ENCODE peak calls at places on chromosomes 16 and 17, in eight cellular contexts. L is activated CD8-positive, alpha-beta T cell treated with anti-CD3 and anti-CD28 coated beads for 36 hours; V is coronary artery; S is right lobe of liver; N is endodermal cell; Z is cardiac fibroblast; K is kidney; U is fibroblast of mammary gland. Y is an unnamed sample.

GRCh38 chr16:73124097-73124652 is 76.2 kb upstream of the ZFHX3 start:
- DNase-seq in L (no peak), V (no peak), S (no peak), N (no peak), Z (peak; percentile 27), K (no peak), U (peak; percentile 10), Y (no peak)

GRCh38 chr17:48842746-48843145 is 11.9 kb downstream of the CALCOCO2 start:
- DNase-seq in L (no peak), V (no peak), S (no peak), N (no peak), Z (peak; percentile 74), K (no peak), U (peak; percentile 38), Y (no peak)

GRCh38 chr17:9801505-9801904 is 10.1 kb upstream of the DHRS7C start:
- DNase-seq in L (no peak), V (no peak), S (no peak), N (no peak), Z (no peak), K (no peak), U (no peak), Y (no peak)

GRCh38 chr16:85483424-85483823 is 129.7 kb upstream of the GSE1 start:
- DNase-seq in L (no peak), V (no peak), S (no peak), N (no peak), Z (no peak), K (no peak), U (no peak), Y (no peak)

GRCh38 chr16:69890114-69890890 is 60.8 kb upstream of the CLEC18A start:
- DNase-seq in L (no peak), V (no peak), S (no peak), N (peak; percentile 77), Z (peak; percentile 37), K (peak; percentile 90), U (peak; percentile 74), Y (peak; percentile 89)

GRCh38 chr16:74724820-74725549 is 24.3 kb upstream of the MLKL start:
- DNase-seq in L (no peak), V (no peak), S (no peak), N (no peak), Z (peak; percentile 64), K (peak; percentile 53), U (peak; percentile 29), Y (peak; percentile 90)

GRCh38 chr17:77437017-77437416 is 296.2 kb downstream of the SEC14L1 start:
- DNase-seq in L (no peak), V (no peak), S (no peak), N (no peak), Z (peak; percentile 65), K (no peak), U (peak; percentile 81), Y (peak; percentile 90)

GRCh38 chr17:53792997-53793396 is 29.7 kb upstream of the KIF2B start:
- DNase-seq in L (no peak), V (no peak), S (no peak), N (no peak), Z (no peak), K (no peak), U (no peak), Y (no peak)

GRCh38 chr16:20851601-20852000 is 45.3 kb downstream of the REXO5 start:
- DNase-seq in L (no peak), V (peak; percentile 95), S (peak; percentile 72), N (no peak), Z (peak; percentile 98), K (peak; percentile 87), U (peak; percentile 97), Y (no peak)

GRCh38 chr17:72113751-72114150 is 7.1 kb upstream of the SOX9 start:
- DNase-seq in L (no peak), V (no peak), S (no peak), N (no peak), Z (no peak), K (no peak), U (no peak), Y (no peak)

DNA sequence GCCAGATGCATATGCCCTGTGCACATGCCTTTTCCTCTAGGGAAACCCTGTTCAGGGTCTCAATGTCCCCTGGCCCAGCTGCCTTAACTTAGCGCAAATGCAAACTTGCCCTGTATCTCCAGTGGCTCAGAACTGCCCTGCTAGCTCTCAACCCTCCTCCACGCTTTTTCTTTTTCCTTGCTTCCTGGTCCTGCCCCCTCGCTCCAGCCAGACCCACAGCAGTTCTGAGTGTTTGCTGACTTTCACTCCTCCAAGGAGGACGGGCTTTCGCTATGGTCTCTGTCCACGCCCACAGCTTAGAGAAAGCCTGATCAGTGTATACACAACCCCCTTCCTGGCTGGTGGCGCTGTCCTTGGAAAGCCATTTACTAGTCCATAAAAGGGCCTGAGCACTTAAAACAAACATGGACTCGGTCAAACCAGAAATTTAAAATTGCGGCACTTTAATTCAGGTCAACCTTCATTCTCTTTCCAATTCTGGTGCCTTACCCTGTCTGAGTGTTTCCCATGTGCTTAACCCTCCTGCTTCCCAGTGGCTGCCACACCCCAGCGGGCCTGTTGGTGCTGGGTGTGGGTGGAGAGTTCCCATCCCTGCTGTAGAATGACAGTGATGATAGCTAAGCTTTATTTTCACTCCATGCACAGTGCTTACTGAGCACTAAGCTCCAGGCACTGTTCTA is 15.6 kb upstream of the TMEM98 start:
- DNase-seq in L (no peak), V (no peak), S (peak; percentile 77), N (peak; percentile 78), Z (peak; percentile 66), K (peak; percentile 86), U (peak; percentile 75), Y (no peak)
- TF ChIP-seq CTCF in L (no peak), V (no peak), S (peak; percentile 14), N (peak; percentile 28), Z (peak; percentile 17), K (no peak), U (peak; percentile 19), Y (no peak)

GRCh38 chr17:17696871-17697633 is 15.8 kb downstream of the RAI1 start:
- DNase-seq in L (no peak), V (no peak), S (peak; percentile 83), N (no peak), Z (no peak), K (no peak), U (no peak), Y (no peak)

GRCh38 chr17:17696075-17696474 is 14.8 kb downstream of the RAI1 start:
- DNase-seq in L (peak; percentile 50), V (no peak), S (no peak), N (no peak), Z (no peak), K (no peak), U (no peak), Y (no peak)

GRCh38 chr17:17700251-17700969 is 19.2 kb downstream of the RAI1 start:
- DNase-seq in L (no peak), V (no peak), S (no peak), N (peak; percentile 95), Z (no peak), K (no peak), U (no peak), Y (no peak)

GRCh38 chr17:17698869-17699351 is 17.7 kb downstream of the RAI1 start:
- DNase-seq in L (no peak), V (no peak), S (no peak), N (peak; percentile 69), Z (no peak), K (no peak), U (peak; percentile 47), Y (no peak)

DNA sequence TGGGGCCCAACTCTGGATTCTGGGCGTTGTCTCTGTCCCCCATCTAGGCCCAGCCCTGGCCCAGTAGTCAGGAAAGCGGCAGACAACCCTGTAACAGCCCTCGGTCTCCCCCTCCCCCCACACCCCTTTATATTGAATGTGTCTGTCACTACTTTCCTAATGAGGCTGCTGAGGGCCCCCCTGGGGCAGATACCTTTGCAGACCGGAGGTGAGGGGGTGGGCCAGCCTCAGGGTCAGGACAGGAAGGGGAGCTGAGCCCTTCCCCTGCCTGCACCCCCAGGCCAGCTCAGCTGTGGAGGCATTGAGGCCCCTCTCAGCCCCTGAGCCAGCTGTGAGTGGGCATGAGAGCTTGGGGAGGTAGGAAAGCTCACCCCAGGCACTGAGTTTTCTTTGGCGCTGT is 17.1 kb downstream of the RAI1 start:
- DNase-seq in L (peak; percentile 33), V (no peak), S (no peak), N (peak; percentile 83), Z (no peak), K (no peak), U (no peak), Y (no peak)
- TF ChIP-seq CTCF in L (no peak), V (no peak), S (no peak), N (no peak), Z (no peak), K (no peak), U (no peak), Y (no peak)

GRCh38 chr17:70168979-70169706 is at the start of gene KCNJ2:
- DNase-seq in L (peak; percentile 65), V (peak; percentile 87), S (peak; percentile 89), N (peak; percentile 98), Z (peak; percentile 77), K (peak; percentile 94), U (peak; percentile 50), Y (peak; percentile 88)

GRCh38 chr17:70166571-70166970 is 2.8 kb upstream of the KCNJ2 start:
- DNase-seq in L (no peak), V (no peak), S (no peak), N (no peak), Z (no peak), K (no peak), U (no peak), Y (no peak)

GRCh38 chr17:70169707-70170597 is 620 bp downstream of the KCNJ2 start:
- DNase-seq in L (peak; percentile 1), V (no peak), S (no peak), N (no peak), Z (peak; percentile 68), K (no peak), U (peak; percentile 55), Y (no peak)

GRCh38 chr17:70171159-70171558 is 1.8 kb downstream of the KCNJ2 start:
- DNase-seq in L (no peak), V (no peak), S (no peak), N (no peak), Z (no peak), K (no peak), U (no peak), Y (no peak)

GRCh38 chr17:70168044-70168978 is 1.0 kb upstream of the KCNJ2 start:
- DNase-seq in L (peak; percentile 41), V (no peak), S (no peak), N (peak; percentile 92), Z (peak; percentile 86), K (peak; percentile 76), U (peak; percentile 67), Y (no peak)
- TF ChIP-seq CTCF in L (peak; percentile 15), V (no peak), S (peak; percentile 34), N (peak; percentile 85), Z (peak; percentile 73), K (peak; percentile 40), U (peak; percentile 69), Y (peak; percentile 69)

DNA sequence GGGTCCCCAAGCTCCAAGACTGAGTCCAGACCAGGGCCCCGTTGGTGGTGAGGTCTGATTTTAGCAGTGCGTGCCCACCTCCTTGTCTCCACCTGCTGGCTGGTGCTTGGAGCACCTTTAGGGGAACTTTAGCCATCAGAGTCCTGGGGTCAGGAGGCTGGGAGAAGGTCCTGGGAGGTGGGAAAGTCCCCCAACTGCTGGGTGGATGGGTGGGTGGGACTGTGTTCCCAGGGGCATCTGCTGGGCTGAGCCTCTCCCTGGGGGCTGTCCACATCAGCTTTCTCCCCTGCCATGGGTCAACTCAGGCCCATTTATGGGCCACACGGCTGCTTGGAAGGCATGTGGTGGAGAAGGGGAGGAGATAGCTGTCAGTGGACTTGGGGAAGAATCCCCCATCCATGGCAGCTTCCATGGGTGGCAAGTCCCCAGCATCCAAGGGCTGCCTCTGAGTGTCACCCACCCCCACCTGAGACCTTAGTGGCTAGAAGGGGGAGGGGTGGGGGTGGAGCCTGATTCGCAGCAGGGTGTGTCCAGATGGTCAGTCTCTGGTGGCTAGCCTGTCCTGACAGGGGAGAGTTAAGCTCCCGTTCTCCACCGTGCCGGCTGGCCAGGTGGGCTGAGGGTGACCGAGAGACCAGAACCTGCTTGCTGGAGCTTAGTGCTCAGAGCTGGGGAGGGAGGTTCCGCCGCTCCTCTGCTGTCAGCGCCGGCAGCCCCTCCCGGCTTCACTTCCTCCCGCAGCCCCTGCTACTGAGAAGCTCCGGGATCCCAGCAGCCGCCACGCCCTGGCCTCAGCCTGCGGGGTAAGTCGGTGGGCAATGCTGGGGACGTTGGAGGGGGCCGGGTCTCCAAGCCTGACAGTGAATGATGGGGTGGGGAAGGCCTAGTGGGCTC is at the start of gene TRPV2:
- DNase-seq in L (peak; percentile 79), V (no peak), S (no peak), N (peak; percentile 92), Z (no peak), K (no peak), U (no peak), Y (no peak)
- TF ChIP-seq CTCF in L (peak; percentile 65), V (peak; percentile 19), S (peak; percentile 60), N (peak; percentile 80), Z (peak; percentile 17), K (peak; percentile 20), U (peak; percentile 24), Y (peak; percentile 12)